ENCODE peak calls at places on chromosomes 6 and 20, in seven cellular contexts. U is tibial nerve; K is glutamatergic neuron; Q is AML-193; O is activated effector memory CD4-positive, alpha-beta T cell treated with anti-CD3 and anti-CD28 coated beads, Interleukin-2, amount 50 U/mL, for 16 hours; G is GM13976; V is posterior cingulate gyrus. N is an unnamed sample.

GRCh38 chr6:56486681-56487080 is 156.0 kb downstream of the DST start:
- DNase-seq in G (no peak), U (no peak), Q (no peak), V (no peak), K (no peak), O (no peak), N (no peak)

GRCh38 chr20:50885781-50886180 is 45.5 kb downstream of the ADNP start:
- DNase-seq in U (no peak), V (no peak), G (no peak), K (no peak), O (no peak), Q (no peak), N (no peak)

GRCh38 chr6:42417641-42418112 is 34.0 kb downstream of the TRERF1 start:
- DNase-seq in G (no peak), O (peak), K (no peak), U (no peak), Q (no peak), V (no peak), N (no peak)

GRCh38 chr20:9388160-9388825 is 126.1 kb upstream of the LAMP5 start:
- DNase-seq in K (no peak), U (no peak), Q (no peak), V (no peak), G (no peak), O (no peak), N (no peak)

GRCh38 chr6:74551896-74552295 is 654.0 kb downstream of the COL12A1 start:
- DNase-seq in U (no peak), G (no peak), Q (no peak), O (no peak), K (no peak), V (no peak), N (no peak)

GRCh38 chr20:46367234-46367633 is 39.2 kb downstream of the ELMO2 start:
- DNase-seq in V (no peak), G (no peak), K (no peak), Q (no peak), O (no peak), U (no peak), N (no peak)

GRCh38 chr6:38271081-38271480 is 368.6 kb downstream of the BTBD9 start:
- DNase-seq in G (no peak), O (no peak), V (no peak), K (no peak), U (no peak), Q (no peak), N (no peak)

GRCh38 chr6:152318278-152318677 is 318.9 kb downstream of the SYNE1 start:
- DNase-seq in G (no peak), O (no peak), Q (no peak), K (no peak), V (no peak), U (no peak), N (no peak)

GRCh38 chr20:14723614-14724013 is 386.2 kb upstream of the FLRT3 start:
- DNase-seq in G (no peak), Q (no peak), U (no peak), O (no peak), K (no peak), V (no peak), N (no peak)

GRCh38 chr6:15504581-15505350 is 158.1 kb downstream of the DTNBP1 start:
- DNase-seq in K (no peak), Q (no peak), O (peak), U (peak), G (no peak), V (peak), N (peak)

N was measured in BE2C.